ENCODE peak calls at places on chromosome 17, in five cellular contexts. Y, G, R, N and K are unnamed samples.

GRCh38 chr17:39739885-39740356 is 2.2 kb downstream of the GRB7 start:
- DNase-seq in R (no peak), N (no peak), Y (no peak), G (no peak), K (no peak)

GRCh38 chr17:5049314-5049819 is 14.1 kb upstream of the SLC52A1 start:
- DNase-seq in G (no peak), R (peak), Y (no peak), N (no peak), K (no peak)

GRCh38 chr17:76000016-76000754 is 470 bp upstream of the CDK3 start:
- DNase-seq in R (peak), N (no peak), G (no peak), Y (no peak), K (peak)

GRCh38 chr17:77254961-77255741 is 114.4 kb downstream of the SEC14L1 start:
- DNase-seq in Y (peak), R (no peak), N (no peak), G (peak), K (no peak)

GRCh38 chr17:76232342-76232741 is 8.0 kb downstream of the RNF157 start:
- DNase-seq in N (no peak), R (no peak), Y (no peak), G (peak), K (no peak)

GRCh38 chr17:14356043-14356637 is 55.3 kb downstream of the HS3ST3B1 start:
- DNase-seq in G (no peak), R (no peak), N (no peak), Y (no peak), K (no peak)

GRCh38 chr17:40179923-40180659 is 2.8 kb downstream of the RAPGEFL1 start:
- DNase-seq in G (no peak), Y (no peak), N (peak), R (no peak), K (no peak)

GRCh38 chr17:18146980-18147379 is 36.6 kb upstream of the ALKBH5 start:
- DNase-seq in R (no peak), Y (no peak), G (no peak), N (no peak), K (no peak)

GRCh38 chr17:41082565-41083136 is 1.3 kb upstream of the KRTAP4-7 start:
- DNase-seq in R (no peak), G (no peak), N (no peak), Y (no peak), K (no peak)

GRCh38 chr17:76735006-76735405 is 2.1 kb downstream of the SRSF2 start:
- DNase-seq in R (peak), N (no peak), Y (no peak), G (no peak), K (no peak)

GRCh38 chr17:45149037-45149668 is 878 bp downstream of the HEXIM1 start:
- DNase-seq in N (no peak), G (no peak), R (peak), Y (no peak), K (no peak)

GRCh38 chr17:45147581-45148182 is 593 bp upstream of the HEXIM1 start:
- DNase-seq in R (peak), Y (peak), N (peak), G (peak), K (no peak)

GRCh38 chr17:45147102-45147580 is 1.1 kb upstream of the HEXIM1 start:
- DNase-seq in G (no peak), N (no peak), R (peak), Y (no peak), K (no peak)

GRCh38 chr17:45149669-45150603 is 1.7 kb downstream of the HEXIM1 start:
- DNase-seq in R (no peak), G (no peak), Y (no peak), N (no peak), K (no peak)

DNA sequence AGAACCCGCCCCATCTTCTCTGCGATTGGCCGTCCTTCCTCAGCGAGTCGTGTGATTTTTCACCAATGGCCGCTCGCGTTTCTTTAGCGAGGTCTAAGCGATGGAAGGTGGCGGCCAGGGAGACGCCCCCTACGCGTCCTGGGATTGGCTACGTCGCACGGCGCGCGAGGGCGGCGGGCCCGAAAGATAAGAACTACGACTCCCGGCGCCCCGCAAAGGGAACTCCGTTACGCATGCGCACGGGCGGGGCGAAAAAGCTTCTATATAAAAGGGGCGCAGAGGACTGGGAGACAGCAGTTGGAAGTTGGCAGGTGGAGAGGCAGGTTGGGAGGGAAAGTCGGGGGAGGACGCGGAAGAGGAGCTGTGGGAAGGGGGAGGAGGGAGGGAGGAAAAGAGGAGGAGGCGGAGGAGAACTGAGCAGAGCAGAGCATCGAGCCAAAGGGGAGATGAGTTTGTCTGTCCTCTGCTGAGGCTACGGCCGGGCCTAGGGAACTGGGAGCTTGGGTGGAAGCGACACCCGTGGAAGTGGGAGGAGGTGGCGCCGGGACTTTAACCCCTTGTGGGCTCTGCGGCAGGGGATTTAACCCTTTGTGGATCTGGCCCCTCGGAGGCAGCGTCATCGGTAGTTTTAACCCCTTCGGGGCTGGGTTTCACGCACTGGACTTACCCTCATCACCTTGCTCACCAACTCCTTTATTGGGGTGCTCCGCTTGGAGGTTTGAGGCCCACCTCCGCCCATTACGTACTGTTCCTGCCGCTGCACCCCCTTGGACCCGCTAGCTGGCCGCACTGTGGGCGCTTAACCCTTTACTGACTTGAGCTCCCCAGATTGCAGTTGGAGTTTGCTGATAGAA is at the start of gene HEXIM1:
- DNase-seq in G (peak), Y (peak), N (peak), R (peak), K (peak)
- TF ChIP-seq CTCF in G (no peak), Y (no peak), N (no peak), R (no peak), K (no peak)

DNA sequence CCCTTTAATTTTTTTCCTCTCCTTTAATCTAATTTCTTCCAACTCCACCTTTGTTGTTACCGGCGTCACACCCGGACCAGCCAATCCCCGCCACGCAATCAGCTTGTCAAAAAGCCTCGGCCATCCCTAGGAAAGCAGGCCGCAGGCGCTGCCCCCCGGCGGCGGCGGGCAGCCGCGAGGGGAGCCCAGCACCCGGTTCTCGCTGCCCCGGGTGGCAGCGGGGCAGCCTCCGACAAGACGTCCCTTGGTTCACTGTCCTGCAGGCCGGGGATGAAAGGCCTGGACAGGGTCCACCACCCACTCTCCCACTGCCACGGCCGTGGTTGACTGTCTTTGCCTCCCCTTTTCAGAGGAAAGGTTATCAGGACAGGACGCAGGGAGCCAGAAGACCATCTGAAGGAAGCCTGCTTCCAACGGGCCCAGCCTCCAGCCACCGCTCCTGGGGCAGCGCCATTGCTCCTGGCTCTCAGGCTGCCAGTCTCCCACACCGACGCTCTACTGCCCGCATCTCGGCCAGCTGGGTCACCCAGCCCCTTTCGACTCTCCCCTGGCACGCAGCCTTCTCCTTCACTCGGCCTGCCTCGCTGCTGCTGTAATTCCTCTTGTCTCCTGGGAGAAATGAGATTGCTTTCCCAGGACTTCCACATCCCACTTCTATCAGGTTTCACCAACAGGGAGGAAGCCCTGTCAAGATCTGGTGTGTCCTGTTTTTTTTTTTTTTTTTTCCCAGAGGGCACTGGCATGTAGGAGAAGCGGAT is 2.8 kb upstream of the UBTF start:
- DNase-seq in R (peak), G (no peak), N (peak), Y (no peak), K (no peak)
- TF ChIP-seq CTCF in R (peak), G (no peak), N (peak), Y (peak), K (no peak)

DNA sequence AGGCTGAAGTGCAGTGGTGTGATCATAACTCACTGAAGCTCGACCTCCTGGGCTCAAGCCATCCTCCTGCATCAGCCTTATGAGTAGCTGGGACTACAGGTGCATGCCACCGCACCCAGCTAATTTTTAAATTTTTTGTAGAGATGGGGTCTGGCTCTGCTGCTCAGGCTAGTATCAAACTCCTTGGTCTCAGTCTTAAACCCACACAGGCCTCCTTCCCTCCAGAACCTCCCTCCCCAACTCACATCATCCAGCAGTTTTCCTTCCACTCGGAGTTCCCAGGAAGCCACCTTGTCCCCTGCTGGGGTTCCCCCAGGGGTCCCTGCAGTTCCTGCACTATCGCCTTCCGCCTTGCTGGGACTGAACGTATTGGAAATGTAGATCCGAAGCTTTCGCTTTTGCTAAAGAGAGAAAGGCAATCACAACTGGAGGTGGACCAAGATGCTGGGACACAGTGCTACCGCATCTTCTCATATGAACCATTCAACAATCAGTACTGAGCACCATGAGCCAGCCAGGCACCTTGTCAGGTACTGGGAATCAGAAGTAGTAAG is 7.2 kb downstream of the SMARCD2 start:
- DNase-seq in Y (no peak), N (no peak), G (no peak), R (no peak), K (no peak)
- TF ChIP-seq CTCF in Y (no peak), N (no peak), G (no peak), R (no peak), K (no peak)

GRCh38 chr17:29273924-29274323 is 20.0 kb downstream of the NUFIP2 start:
- DNase-seq in G (no peak), R (no peak), N (no peak), Y (no peak), K (no peak)

GRCh38 chr17:29278692-29279091 is 15.3 kb downstream of the NUFIP2 start:
- DNase-seq in Y (no peak), R (no peak), G (no peak), N (no peak), K (no peak)

GRCh38 chr17:29283496-29283895 is 10.5 kb downstream of the NUFIP2 start:
- DNase-seq in G (no peak), Y (no peak), N (no peak), R (no peak), K (no peak)

GRCh38 chr17:29279397-29280070 is 14.4 kb downstream of the NUFIP2 start:
- DNase-seq in R (no peak), N (no peak), G (no peak), Y (no peak), K (no peak)
- TF ChIP-seq CTCF in R (no peak), N (no peak), G (no peak), Y (no peak), K (no peak)

GRCh38 chr17:33039874-33040273 is 48.2 kb downstream of the SPACA3 start:
- DNase-seq in G (peak), N (no peak), R (no peak), Y (no peak), K (no peak)

GRCh38 chr17:33033176-33033575 is 41.5 kb downstream of the SPACA3 start:
- DNase-seq in Y (no peak), N (no peak), G (no peak), R (no peak), K (no peak)

DNA sequence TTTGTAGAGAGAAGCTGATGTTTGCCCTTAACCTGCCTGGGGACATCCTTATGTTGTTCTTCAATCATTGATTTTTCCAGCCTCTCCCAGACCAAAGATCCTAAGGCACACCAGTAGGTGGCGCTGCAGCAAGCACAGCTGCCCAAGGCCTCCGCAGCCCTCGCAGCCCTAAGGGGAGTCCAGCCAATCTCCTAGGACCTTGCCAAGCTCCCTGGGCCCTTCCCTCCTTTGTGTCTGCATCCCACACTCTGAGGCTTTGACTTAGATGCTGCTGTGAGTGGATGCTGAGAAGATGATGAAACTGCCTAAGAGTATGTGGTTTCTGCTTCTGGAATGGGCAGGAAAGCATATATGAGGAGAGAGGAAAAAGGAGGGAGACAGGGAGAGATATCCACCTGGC is 47.1 kb downstream of the SPACA3 start:
- DNase-seq in N (peak), R (no peak), G (no peak), Y (no peak), K (no peak)
- TF ChIP-seq CTCF in N (peak), R (peak), G (peak), Y (peak), K (no peak)

DNA sequence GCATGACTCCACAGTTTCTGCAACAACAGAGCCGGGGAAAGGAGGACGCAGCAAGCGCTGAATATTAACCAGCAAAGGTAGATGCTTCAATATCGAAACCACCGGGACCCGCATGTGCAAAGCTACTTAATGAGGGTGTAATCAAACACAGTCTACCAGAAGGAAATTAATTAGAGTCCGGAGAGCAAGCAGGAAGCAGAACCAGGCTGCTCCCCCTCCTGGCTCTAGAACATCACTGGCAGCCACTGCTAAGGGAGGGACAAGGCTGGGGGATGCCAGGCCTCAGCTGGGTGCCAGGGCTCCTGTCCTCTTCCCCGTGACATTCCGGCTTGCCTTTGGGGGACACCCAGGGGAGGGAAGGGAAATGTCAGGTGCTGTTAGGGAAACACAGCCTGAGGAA is 21.7 kb downstream of the LRRC75A start:
- DNase-seq in R (no peak), Y (no peak), G (no peak), N (no peak), K (no peak)
- TF ChIP-seq CTCF in R (no peak), Y (no peak), G (no peak), N (peak), K (no peak)

DNA sequence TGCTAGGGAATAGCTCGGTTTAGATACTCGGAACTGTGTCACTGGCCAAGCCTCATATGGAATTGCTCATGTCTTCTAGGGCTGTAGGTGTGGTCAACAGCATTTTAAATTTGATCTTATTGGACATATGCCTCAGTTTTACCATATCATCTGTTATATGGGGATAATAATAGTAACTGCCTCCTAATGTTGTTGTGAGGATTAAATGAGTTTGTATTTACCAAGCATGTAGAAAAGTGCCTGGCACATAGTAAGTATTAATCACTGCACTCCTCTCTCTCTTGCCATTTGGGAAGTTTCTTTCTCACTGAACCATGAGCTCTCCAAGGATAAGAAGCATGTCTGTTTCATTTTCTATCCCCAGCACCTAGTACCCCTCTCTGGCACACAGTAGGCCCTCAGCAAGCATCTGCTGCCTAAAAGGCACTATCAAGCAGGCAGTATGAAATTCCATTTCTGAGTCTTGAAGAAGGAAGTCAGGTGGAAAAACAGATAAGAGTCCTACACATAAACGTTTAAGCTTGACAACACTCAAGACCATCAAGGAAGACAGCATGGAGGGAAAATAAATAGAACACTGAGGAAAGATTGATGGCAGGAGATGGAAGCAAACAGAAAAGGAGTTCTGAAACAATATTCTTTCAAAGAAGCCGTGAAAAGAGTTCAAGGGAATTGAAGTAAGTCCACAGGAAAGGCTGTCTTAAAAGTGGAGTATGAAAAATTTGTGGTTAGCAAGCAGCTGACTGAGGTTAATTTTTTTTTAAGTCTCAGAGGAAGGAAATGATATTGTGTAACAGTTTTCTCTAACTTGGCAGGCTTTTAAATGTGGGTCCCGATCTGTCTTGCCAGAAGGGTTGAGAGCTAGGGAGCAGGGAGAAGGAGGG is 2.2 kb upstream of the ATP6V0A1 start:
- DNase-seq in R (peak), N (peak), G (peak), Y (peak), K (no peak)
- TF ChIP-seq CTCF in R (no peak), N (no peak), G (no peak), Y (no peak), K (no peak)

GRCh38 chr17:16287563-16288027 is 65.7 kb downstream of the CENPV start:
- DNase-seq in Y (no peak), N (peak), R (peak), G (peak), K (no peak)

GRCh38 chr17:16288860-16289571 is 64.3 kb downstream of the CENPV start:
- DNase-seq in R (no peak), N (no peak), Y (no peak), G (no peak), K (no peak)

GRCh38 chr17:16286009-16286946 is 67.0 kb downstream of the CENPV start:
- DNase-seq in R (peak), Y (peak), G (peak), N (peak), K (peak)

GRCh38 chr17:16285646-16286008 is 67.6 kb downstream of the CENPV start:
- DNase-seq in Y (no peak), R (no peak), G (no peak), N (no peak), K (no peak)

GRCh38 chr17:16286947-16287562 is 66.2 kb downstream of the CENPV start:
- DNase-seq in R (peak), Y (no peak), G (no peak), N (no peak), K (no peak)
- TF ChIP-seq CTCF in R (peak), Y (peak), G (peak), N (peak), K (no peak)

DNA sequence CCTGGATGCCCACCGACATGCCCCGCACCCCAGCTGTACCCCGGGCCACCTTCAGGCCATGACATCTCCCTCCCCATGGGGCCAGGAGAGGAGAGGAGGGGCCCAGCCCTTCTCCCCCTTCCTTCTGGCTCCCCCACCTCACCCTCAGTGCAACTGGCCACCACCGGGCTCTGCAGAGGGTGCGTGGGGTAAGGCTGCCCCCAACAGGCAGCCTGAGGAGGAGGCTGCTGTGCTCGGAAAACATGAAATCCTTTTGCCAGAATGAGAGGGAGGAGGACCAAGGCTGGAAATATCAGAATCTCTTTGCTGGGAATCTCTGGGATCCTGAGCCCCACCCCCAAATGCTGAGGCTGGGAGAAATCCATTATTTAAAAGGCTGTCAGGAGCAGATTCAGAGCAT is 68.4 kb downstream of the CCT6B start:
- DNase-seq in Y (no peak), R (no peak), G (no peak), N (no peak), K (no peak)
- TF ChIP-seq CTCF in Y (peak), R (peak), G (peak), N (no peak), K (no peak)

GRCh38 chr17:42548070-42548837 is 4.5 kb upstream of the HSD17B1 start:
- DNase-seq in Y (no peak), N (no peak), R (peak), G (no peak), K (peak)
- TF ChIP-seq CTCF in Y (peak), N (peak), R (peak), G (no peak), K (no peak)